ENCODE peak calls at places on chromosome 18, in five cellular contexts. Q is OCI-LY7, O is heart left ventricle, S is psoas muscle, N is IMR-90. T is an unnamed sample.

GRCh38 chr18:59517446-59518171 is 158.5 kb upstream of the LMAN1 start:
- DNase-seq in O (no peak), N (peak), S (no peak), Q (no peak), T (no peak)

GRCh38 chr18:22814329-22814703 is 118.8 kb upstream of the RBBP8 start:
- DNase-seq in S (no peak), N (no peak), Q (no peak), O (no peak), T (no peak)

GRCh38 chr18:44786697-44787096 is 106.0 kb downstream of the SETBP1 start:
- DNase-seq in N (no peak), Q (no peak), O (no peak), S (no peak), T (peak)

GRCh38 chr18:23920054-23920453 is 94.5 kb upstream of the TTC39C start:
- DNase-seq in O (no peak), N (peak), S (no peak), Q (no peak), T (no peak)

GRCh38 chr18:40469851-40470250 is 1485.2 kb upstream of the PIK3C3 start:
- DNase-seq in O (no peak), N (no peak), S (no peak), Q (no peak), T (no peak)

GRCh38 chr18:73218293-73218692 is 350.5 kb upstream of the NETO1 start:
- DNase-seq in S (no peak), Q (no peak), O (no peak), N (no peak), T (no peak)

GRCh38 chr18:22279741-22280452 is 110.5 kb downstream of the GATA6 start:
- DNase-seq in O (no peak), N (peak), S (no peak), Q (no peak), T (no peak)

GRCh38 chr18:67300498-67300897 is 216.0 kb downstream of the DSEL start:
- DNase-seq in N (no peak), S (no peak), O (no peak), Q (peak), T (no peak)

GRCh38 chr18:70420151-70420898 is 131.5 kb downstream of the SOCS6 start:
- DNase-seq in Q (no peak), O (no peak), N (peak), S (no peak), T (no peak)

GRCh38 chr18:76524900-76525698 is 30.1 kb upstream of the ZNF516 start:
- DNase-seq in N (peak), S (no peak), Q (no peak), O (no peak), T (no peak)

GRCh38 chr18:13909141-13909540 is 6.2 kb downstream of the MC2R start:
- DNase-seq in S (no peak), O (no peak), N (no peak), Q (no peak), T (no peak)

GRCh38 chr18:59272221-59272888 is 899 bp downstream of the RAX start:
- DNase-seq in Q (no peak), S (no peak), O (no peak), N (no peak), T (peak)

GRCh38 chr18:7696846-7697245 is 129.7 kb downstream of the PTPRM start:
- DNase-seq in N (peak), Q (no peak), O (no peak), S (no peak), T (no peak)

GRCh38 chr18:3798032-3798431 is 348.1 kb downstream of the TGIF1 start:
- DNase-seq in O (no peak), N (no peak), Q (no peak), S (no peak), T (no peak)

GRCh38 chr18:44996261-44996660 is 315.6 kb downstream of the SETBP1 start:
- DNase-seq in S (no peak), Q (no peak), O (no peak), N (no peak), T (peak)

GRCh38 chr18:57891707-57892391 is 88.7 kb upstream of the ATP8B1 start:
- DNase-seq in O (no peak), N (no peak), S (no peak), Q (no peak), T (no peak)

GRCh38 chr18:13581496-13581895 is 144.9 kb downstream of the FAM210A start:
- DNase-seq in Q (no peak), O (no peak), S (no peak), N (no peak), T (no peak)

GRCh38 chr18:44637210-44638051 is 43.3 kb upstream of the SETBP1 start:
- DNase-seq in N (no peak), Q (no peak), O (no peak), S (no peak), T (peak)

GRCh38 chr18:13566941-13567762 is 159.2 kb downstream of the FAM210A start:
- DNase-seq in S (peak), Q (peak), N (no peak), O (no peak), T (peak)

GRCh38 chr18:30056528-30056927 is 986.0 kb downstream of the DSC3 start:
- DNase-seq in O (no peak), N (no peak), Q (no peak), S (no peak), T (no peak)

GRCh38 chr18:76376668-76377358 is 118.2 kb downstream of the ZNF516 start:
- DNase-seq in O (no peak), N (no peak), S (no peak), Q (no peak), T (no peak)

GRCh38 chr18:34893239-34893638 is 148.0 kb upstream of the MAPRE2 start:
- DNase-seq in Q (no peak), S (no peak), N (no peak), O (no peak), T (no peak)

GRCh38 chr18:13017247-13017875 is 26.2 kb downstream of the CEP192 start:
- DNase-seq in Q (no peak), S (no peak), O (no peak), N (no peak), T (no peak)

GRCh38 chr18:59233017-59233410 is 13.1 kb downstream of the GRP start:
- DNase-seq in Q (no peak), O (no peak), S (no peak), N (no peak), T (no peak)

GRCh38 chr18:44715841-44716240 is 35.2 kb downstream of the SETBP1 start:
- DNase-seq in S (no peak), O (no peak), N (no peak), Q (no peak), T (no peak)

GRCh38 chr18:22224339-22224738 is 55.0 kb downstream of the GATA6 start:
- DNase-seq in Q (no peak), N (no peak), O (no peak), S (no peak), T (no peak)

GRCh38 chr18:3970929-3971328 is 484.2 kb downstream of the DLGAP1 start:
- DNase-seq in N (no peak), Q (peak), S (no peak), O (no peak), T (no peak)

GRCh38 chr18:28767781-28768211 is 590.9 kb upstream of the CDH2 start:
- DNase-seq in S (no peak), N (peak), O (no peak), Q (no peak), T (no peak)

GRCh38 chr18:34942276-34942675 is 98.9 kb upstream of the MAPRE2 start:
- DNase-seq in N (peak), Q (no peak), O (no peak), S (no peak), T (no peak)

GRCh38 chr18:79095216-79095615 is 26.0 kb downstream of the ATP9B start:
- DNase-seq in N (no peak), S (no peak), O (no peak), Q (no peak), T (no peak)

GRCh38 chr18:79093986-79094385 is 24.8 kb downstream of the ATP9B start:
- DNase-seq in O (no peak), S (no peak), N (no peak), Q (no peak), T (no peak)

DNA sequence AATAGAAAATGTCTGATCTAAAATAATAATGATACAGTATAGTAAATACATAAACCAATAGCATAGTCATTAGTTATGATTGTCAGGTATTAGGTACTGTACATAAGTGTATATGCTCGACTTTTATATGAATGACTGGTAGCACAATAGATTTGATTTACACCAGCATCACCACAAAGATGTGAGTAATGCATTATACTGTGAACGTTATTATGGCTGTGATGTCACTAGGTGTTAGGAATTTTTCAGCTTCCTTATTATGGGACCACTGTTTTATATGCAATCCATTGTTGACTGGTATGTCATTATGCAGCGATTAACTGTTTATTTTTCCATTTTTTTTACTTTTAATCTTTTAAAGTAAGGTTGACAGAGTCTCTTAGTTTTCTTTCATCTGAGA is 23.7 kb downstream of the ATP9B start:
- DNase-seq in Q (no peak), O (no peak), S (no peak), N (no peak), T (no peak)
- TF ChIP-seq CTCF in Q (no peak), O (no peak), S (no peak), N (no peak), T (no peak)

GRCh38 chr18:55775972-55776371 is 188.0 kb upstream of the TCF4 start:
- DNase-seq in N (no peak), S (no peak), O (no peak), Q (no peak), T (no peak)
- TF ChIP-seq CTCF in N (no peak), S (no peak), O (peak), Q (no peak), T (no peak)

GRCh38 chr18:9478545-9478944 is 3.2 kb downstream of the RALBP1 start:
- DNase-seq in N (no peak), O (no peak), S (no peak), Q (no peak), T (no peak)
- TF ChIP-seq CTCF in N (no peak), O (no peak), S (no peak), Q (no peak), T (no peak)

DNA sequence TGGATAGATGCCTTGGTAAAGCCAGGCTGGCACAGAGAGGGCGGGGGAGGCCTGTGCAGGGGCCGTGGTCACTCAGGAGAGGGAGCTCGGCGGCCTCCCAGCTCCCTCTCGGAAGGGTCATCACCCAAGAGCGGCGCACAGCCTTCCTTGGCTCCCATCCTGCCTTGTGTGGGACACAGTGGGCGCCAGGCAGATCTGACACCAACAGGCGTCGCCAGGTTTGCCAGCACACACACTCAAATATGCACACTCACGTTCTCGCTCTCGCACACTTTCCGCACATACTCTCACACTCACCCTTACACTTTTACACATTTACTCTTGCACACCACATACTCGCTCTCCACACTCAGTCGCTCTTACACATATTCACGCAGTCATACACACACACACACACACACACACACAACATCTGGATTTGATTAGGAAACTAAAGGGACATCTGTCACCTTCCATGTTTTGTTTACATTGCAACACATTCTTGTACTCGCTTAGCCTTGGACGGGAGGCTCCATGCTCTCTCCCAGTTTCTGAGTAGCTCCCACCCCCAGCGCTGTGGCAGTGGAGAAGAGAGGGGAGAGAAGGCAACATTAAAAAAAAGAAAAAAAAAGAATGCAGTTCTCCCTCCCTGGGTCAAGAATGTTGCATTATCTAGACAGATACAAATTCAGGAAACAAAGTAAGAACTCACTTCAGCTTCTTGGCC is 10.5 kb downstream of the CHMP1B start:
- DNase-seq in O (no peak), N (no peak), S (no peak), Q (no peak), T (no peak)
- TF ChIP-seq CTCF in O (no peak), N (no peak), S (no peak), Q (no peak), T (no peak)

GRCh38 chr18:80200171-80200931 is 47.0 kb downstream of the PARD6G start:
- DNase-seq in N (peak), Q (no peak), O (no peak), S (no peak), T (no peak)
- TF ChIP-seq CTCF in N (peak), Q (peak), O (no peak), S (peak), T (peak)

GRCh38 chr18:42287047-42287446 is 332.0 kb downstream of the PIK3C3 start:
- DNase-seq in N (no peak), O (no peak), S (no peak), Q (no peak), T (no peak)
- TF ChIP-seq CTCF in N (no peak), O (no peak), S (no peak), Q (no peak), T (no peak)

GRCh38 chr18:48953096-48953706 is 2.4 kb upstream of the SMAD7 start:
- DNase-seq in N (no peak), Q (no peak), O (no peak), S (no peak), T (no peak)

GRCh38 chr18:48951448-48952286 is 902 bp upstream of the SMAD7 start:
- DNase-seq in O (peak), S (peak), N (peak), Q (peak), T (peak)

GRCh38 chr18:48950536-48951447 is at the start of gene SMAD7:
- DNase-seq in Q (peak), O (no peak), S (no peak), N (no peak), T (peak)

GRCh38 chr18:48954837-48955527 is 4.2 kb upstream of the SMAD7 start:
- DNase-seq in O (no peak), Q (no peak), S (peak), N (no peak), T (no peak)

GRCh38 chr18:48952287-48953095 is 1.7 kb upstream of the SMAD7 start:
- DNase-seq in N (peak), O (peak), S (peak), Q (peak), T (peak)
- TF ChIP-seq CTCF in N (no peak), O (no peak), S (no peak), Q (no peak), T (no peak)